ENCODE peak calls at places on chromosomes 7 and 10, in seven cellular contexts. One of them, this sample, is unnamed.

GRCh38 chr7:155992538-155992937 is 180.3 kb upstream of the SHH start:
- DNase-seq in stimulated activated naive B cell treated with anti-CD40 and anti-IgM and Interleukin-4, amounts not matched to agents 10 μg/mL and 1 μg/mL and 100 μg/mL, for 72 hours: no peak
- DNase-seq in GM13977: no peak
- DNase-seq in left cardiac atrium: no peak
- DNase-seq in OCI-M1: no peak
- DNase-seq in HEK293T: no peak
- DNase-seq in stimulated activated naive CD4-positive, alpha-beta T cell: no peak
- DNase-seq in this sample: no peak

GRCh38 chr10:133616371-133617130 is 10.0 kb downstream of the FRG2B start:
- DNase-seq in stimulated activated naive B cell treated with anti-CD40 and anti-IgM and Interleukin-4, amounts not matched to agents 10 μg/mL and 1 μg/mL and 100 μg/mL, for 72 hours: no peak
- DNase-seq in HEK293T: no peak
- DNase-seq in stimulated activated naive CD4-positive, alpha-beta T cell: no peak
- DNase-seq in OCI-M1: no peak
- DNase-seq in GM13977: no peak
- DNase-seq in left cardiac atrium: no peak
- DNase-seq in this sample: no peak

GRCh38 chr7:143884276-143884977 is 17.5 kb downstream of the TCAF1 start:
- DNase-seq in stimulated activated naive B cell treated with anti-CD40 and anti-IgM and Interleukin-4, amounts not matched to agents 10 μg/mL and 1 μg/mL and 100 μg/mL, for 72 hours: no peak
- DNase-seq in HEK293T: no peak
- DNase-seq in OCI-M1: no peak
- DNase-seq in left cardiac atrium: no peak
- DNase-seq in GM13977: no peak
- DNase-seq in stimulated activated naive CD4-positive, alpha-beta T cell: no peak
- DNase-seq in this sample: no peak

GRCh38 chr7:92714280-92714679 is 122.1 kb downstream of the CDK6 start:
- DNase-seq in OCI-M1: no peak
- DNase-seq in left cardiac atrium: no peak
- DNase-seq in HEK293T: no peak
- DNase-seq in stimulated activated naive B cell treated with anti-CD40 and anti-IgM and Interleukin-4, amounts not matched to agents 10 μg/mL and 1 μg/mL and 100 μg/mL, for 72 hours: no peak
- DNase-seq in GM13977: no peak
- DNase-seq in stimulated activated naive CD4-positive, alpha-beta T cell: no peak
- DNase-seq in this sample: no peak

GRCh38 chr10:8498881-8499280 is 444.4 kb downstream of the GATA3 start:
- DNase-seq in OCI-M1: no peak
- DNase-seq in left cardiac atrium: no peak
- DNase-seq in stimulated activated naive CD4-positive, alpha-beta T cell: no peak
- DNase-seq in HEK293T: no peak
- DNase-seq in GM13977: no peak
- DNase-seq in stimulated activated naive B cell treated with anti-CD40 and anti-IgM and Interleukin-4, amounts not matched to agents 10 μg/mL and 1 μg/mL and 100 μg/mL, for 72 hours: no peak
- DNase-seq in this sample: no peak

GRCh38 chr7:112735261-112735660 is 54.9 kb downstream of the TMEM168 start:
- DNase-seq in HEK293T: no peak
- DNase-seq in GM13977: no peak
- DNase-seq in left cardiac atrium: no peak
- DNase-seq in stimulated activated naive CD4-positive, alpha-beta T cell: no peak
- DNase-seq in stimulated activated naive B cell treated with anti-CD40 and anti-IgM and Interleukin-4, amounts not matched to agents 10 μg/mL and 1 μg/mL and 100 μg/mL, for 72 hours: no peak
- DNase-seq in OCI-M1: no peak
- DNase-seq in this sample: no peak

GRCh38 chr7:144830024-144830785 is 5.6 kb downstream of the TPK1 start:
- DNase-seq in left cardiac atrium: no peak
- DNase-seq in GM13977: no peak
- DNase-seq in stimulated activated naive CD4-positive, alpha-beta T cell: no peak
- DNase-seq in HEK293T: no peak
- DNase-seq in stimulated activated naive B cell treated with anti-CD40 and anti-IgM and Interleukin-4, amounts not matched to agents 10 μg/mL and 1 μg/mL and 100 μg/mL, for 72 hours: no peak
- DNase-seq in OCI-M1: peak; percentile 33
- DNase-seq in this sample: no peak

GRCh38 chr10:123967626-123968243 is 76.1 kb upstream of the CPXM2 start:
- DNase-seq in stimulated activated naive CD4-positive, alpha-beta T cell: no peak
- DNase-seq in OCI-M1: peak; percentile 72
- DNase-seq in HEK293T: peak; percentile 88
- DNase-seq in left cardiac atrium: peak; percentile 80
- DNase-seq in GM13977: peak; percentile 90
- DNase-seq in stimulated activated naive B cell treated with anti-CD40 and anti-IgM and Interleukin-4, amounts not matched to agents 10 μg/mL and 1 μg/mL and 100 μg/mL, for 72 hours: peak; percentile 31
- DNase-seq in this sample: peak; percentile 85

GRCh38 chr10:71627230-71627939 is 92.2 kb downstream of the C10orf105 start:
- DNase-seq in stimulated activated naive B cell treated with anti-CD40 and anti-IgM and Interleukin-4, amounts not matched to agents 10 μg/mL and 1 μg/mL and 100 μg/mL, for 72 hours: no peak
- DNase-seq in OCI-M1: no peak
- DNase-seq in GM13977: no peak
- DNase-seq in HEK293T: no peak
- DNase-seq in stimulated activated naive CD4-positive, alpha-beta T cell: no peak
- DNase-seq in left cardiac atrium: no peak
- DNase-seq in this sample: no peak

GRCh38 chr7:101160917-101161316 is 4.5 kb downstream of the VGF start:
- DNase-seq in left cardiac atrium: no peak
- DNase-seq in stimulated activated naive B cell treated with anti-CD40 and anti-IgM and Interleukin-4, amounts not matched to agents 10 μg/mL and 1 μg/mL and 100 μg/mL, for 72 hours: no peak
- DNase-seq in GM13977: no peak
- DNase-seq in stimulated activated naive CD4-positive, alpha-beta T cell: no peak
- DNase-seq in OCI-M1: no peak
- DNase-seq in HEK293T: no peak
- DNase-seq in this sample: no peak

GRCh38 chr7:2086229-2086628 is 146.5 kb downstream of the MAD1L1 start:
- DNase-seq in GM13977: no peak
- DNase-seq in HEK293T: no peak
- DNase-seq in stimulated activated naive B cell treated with anti-CD40 and anti-IgM and Interleukin-4, amounts not matched to agents 10 μg/mL and 1 μg/mL and 100 μg/mL, for 72 hours: no peak
- DNase-seq in left cardiac atrium: no peak
- DNase-seq in OCI-M1: no peak
- DNase-seq in stimulated activated naive CD4-positive, alpha-beta T cell: no peak
- DNase-seq in this sample: no peak

GRCh38 chr10:6759961-6760360 is 179.9 kb upstream of the PRKCQ start:
- DNase-seq in stimulated activated naive B cell treated with anti-CD40 and anti-IgM and Interleukin-4, amounts not matched to agents 10 μg/mL and 1 μg/mL and 100 μg/mL, for 72 hours: no peak
- DNase-seq in HEK293T: no peak
- DNase-seq in stimulated activated naive CD4-positive, alpha-beta T cell: no peak
- DNase-seq in GM13977: no peak
- DNase-seq in OCI-M1: no peak
- DNase-seq in left cardiac atrium: no peak
- DNase-seq in this sample: no peak

GRCh38 chr7:23787272-23787671 is 77.3 kb downstream of the STK31 start:
- DNase-seq in stimulated activated naive B cell treated with anti-CD40 and anti-IgM and Interleukin-4, amounts not matched to agents 10 μg/mL and 1 μg/mL and 100 μg/mL, for 72 hours: no peak
- DNase-seq in OCI-M1: no peak
- DNase-seq in GM13977: no peak
- DNase-seq in HEK293T: no peak
- DNase-seq in stimulated activated naive CD4-positive, alpha-beta T cell: no peak
- DNase-seq in left cardiac atrium: no peak
- DNase-seq in this sample: no peak

GRCh38 chr7:79778786-79779382 is 325.4 kb upstream of the MAGI2 start:
- DNase-seq in stimulated activated naive B cell treated with anti-CD40 and anti-IgM and Interleukin-4, amounts not matched to agents 10 μg/mL and 1 μg/mL and 100 μg/mL, for 72 hours: no peak
- DNase-seq in left cardiac atrium: no peak
- DNase-seq in GM13977: no peak
- DNase-seq in HEK293T: no peak
- DNase-seq in stimulated activated naive CD4-positive, alpha-beta T cell: no peak
- DNase-seq in OCI-M1: peak; percentile 94
- DNase-seq in this sample: no peak

GRCh38 chr7:139825666-139826290 is 3.3 kb upstream of the TBXAS1 start:
- DNase-seq in stimulated activated naive CD4-positive, alpha-beta T cell: no peak
- DNase-seq in OCI-M1: peak; percentile 15
- DNase-seq in HEK293T: no peak
- DNase-seq in stimulated activated naive B cell treated with anti-CD40 and anti-IgM and Interleukin-4, amounts not matched to agents 10 μg/mL and 1 μg/mL and 100 μg/mL, for 72 hours: no peak
- DNase-seq in left cardiac atrium: no peak
- DNase-seq in GM13977: no peak
- DNase-seq in this sample: no peak

GRCh38 chr10:30804478-30805055 is 175.0 kb upstream of the LYZL2 start:
- DNase-seq in left cardiac atrium: peak; percentile 65
- DNase-seq in GM13977: no peak
- DNase-seq in stimulated activated naive B cell treated with anti-CD40 and anti-IgM and Interleukin-4, amounts not matched to agents 10 μg/mL and 1 μg/mL and 100 μg/mL, for 72 hours: no peak
- DNase-seq in stimulated activated naive CD4-positive, alpha-beta T cell: no peak
- DNase-seq in HEK293T: no peak
- DNase-seq in OCI-M1: no peak
- DNase-seq in this sample: peak; percentile 81

GRCh38 chr7:65832281-65832680 is 40.6 kb upstream of the VKORC1L1 start:
- DNase-seq in HEK293T: no peak
- DNase-seq in stimulated activated naive B cell treated with anti-CD40 and anti-IgM and Interleukin-4, amounts not matched to agents 10 μg/mL and 1 μg/mL and 100 μg/mL, for 72 hours: no peak
- DNase-seq in OCI-M1: peak; percentile 47
- DNase-seq in left cardiac atrium: no peak
- DNase-seq in GM13977: no peak
- DNase-seq in stimulated activated naive CD4-positive, alpha-beta T cell: no peak
- DNase-seq in this sample: no peak

GRCh38 chr7:64320547-64321495 is 7.1 kb downstream of the ZNF736 start:
- DNase-seq in stimulated activated naive B cell treated with anti-CD40 and anti-IgM and Interleukin-4, amounts not matched to agents 10 μg/mL and 1 μg/mL and 100 μg/mL, for 72 hours: no peak
- DNase-seq in left cardiac atrium: no peak
- DNase-seq in GM13977: no peak
- DNase-seq in HEK293T: no peak
- DNase-seq in stimulated activated naive CD4-positive, alpha-beta T cell: no peak
- DNase-seq in OCI-M1: peak; percentile 30
- DNase-seq in this sample: no peak

GRCh38 chr7:51255050-51255449 is 61.6 kb downstream of the COBL start:
- DNase-seq in GM13977: no peak
- DNase-seq in HEK293T: no peak
- DNase-seq in left cardiac atrium: no peak
- DNase-seq in stimulated activated naive B cell treated with anti-CD40 and anti-IgM and Interleukin-4, amounts not matched to agents 10 μg/mL and 1 μg/mL and 100 μg/mL, for 72 hours: no peak
- DNase-seq in stimulated activated naive CD4-positive, alpha-beta T cell: no peak
- DNase-seq in OCI-M1: peak; percentile 0
- DNase-seq in this sample: no peak

GRCh38 chr7:155066417-155066950 is 3.6 kb upstream of the HTR5A start:
- DNase-seq in left cardiac atrium: no peak
- DNase-seq in OCI-M1: no peak
- DNase-seq in stimulated activated naive B cell treated with anti-CD40 and anti-IgM and Interleukin-4, amounts not matched to agents 10 μg/mL and 1 μg/mL and 100 μg/mL, for 72 hours: no peak
- DNase-seq in GM13977: no peak
- DNase-seq in stimulated activated naive CD4-positive, alpha-beta T cell: no peak
- DNase-seq in HEK293T: no peak
- DNase-seq in this sample: no peak

GRCh38 chr7:21067216-21067615 is 280.5 kb upstream of the SP8 start:
- DNase-seq in GM13977: no peak
- DNase-seq in OCI-M1: no peak
- DNase-seq in left cardiac atrium: no peak
- DNase-seq in stimulated activated naive B cell treated with anti-CD40 and anti-IgM and Interleukin-4, amounts not matched to agents 10 μg/mL and 1 μg/mL and 100 μg/mL, for 72 hours: no peak
- DNase-seq in stimulated activated naive CD4-positive, alpha-beta T cell: no peak
- DNase-seq in HEK293T: no peak
- DNase-seq in this sample: no peak

GRCh38 chr10:118562877-118563276 is 32.6 kb downstream of the PRLHR start:
- DNase-seq in stimulated activated naive CD4-positive, alpha-beta T cell: no peak
- DNase-seq in GM13977: no peak
- DNase-seq in stimulated activated naive B cell treated with anti-CD40 and anti-IgM and Interleukin-4, amounts not matched to agents 10 μg/mL and 1 μg/mL and 100 μg/mL, for 72 hours: no peak
- DNase-seq in HEK293T: no peak
- DNase-seq in OCI-M1: no peak
- DNase-seq in left cardiac atrium: no peak
- DNase-seq in this sample: no peak

GRCh38 chr7:21767300-21767900 is 178.3 kb downstream of the CDCA7L start:
- DNase-seq in HEK293T: peak; percentile 78
- DNase-seq in stimulated activated naive CD4-positive, alpha-beta T cell: no peak
- DNase-seq in stimulated activated naive B cell treated with anti-CD40 and anti-IgM and Interleukin-4, amounts not matched to agents 10 μg/mL and 1 μg/mL and 100 μg/mL, for 72 hours: peak; percentile 11
- DNase-seq in left cardiac atrium: peak; percentile 28
- DNase-seq in GM13977: peak; percentile 38
- DNase-seq in OCI-M1: peak; percentile 63
- DNase-seq in this sample: no peak

GRCh38 chr10:114392112-114392835 is 12.0 kb downstream of the AFAP1L2 start:
- DNase-seq in left cardiac atrium: no peak
- DNase-seq in HEK293T: no peak
- DNase-seq in stimulated activated naive CD4-positive, alpha-beta T cell: no peak
- DNase-seq in OCI-M1: no peak
- DNase-seq in GM13977: no peak
- DNase-seq in stimulated activated naive B cell treated with anti-CD40 and anti-IgM and Interleukin-4, amounts not matched to agents 10 μg/mL and 1 μg/mL and 100 μg/mL, for 72 hours: no peak
- DNase-seq in this sample: no peak

GRCh38 chr7:832292-832967 is at the start of gene SUN1:
- DNase-seq in stimulated activated naive B cell treated with anti-CD40 and anti-IgM and Interleukin-4, amounts not matched to agents 10 μg/mL and 1 μg/mL and 100 μg/mL, for 72 hours: no peak
- DNase-seq in HEK293T: no peak
- DNase-seq in stimulated activated naive CD4-positive, alpha-beta T cell: peak; percentile 76
- DNase-seq in GM13977: peak; percentile 69
- DNase-seq in OCI-M1: no peak
- DNase-seq in left cardiac atrium: peak; percentile 48
- DNase-seq in this sample: no peak

GRCh38 chr10:58424176-58424575 is 39.0 kb downstream of the TFAM start:
- DNase-seq in OCI-M1: no peak
- DNase-seq in stimulated activated naive CD4-positive, alpha-beta T cell: no peak
- DNase-seq in HEK293T: no peak
- DNase-seq in left cardiac atrium: no peak
- DNase-seq in GM13977: no peak
- DNase-seq in stimulated activated naive B cell treated with anti-CD40 and anti-IgM and Interleukin-4, amounts not matched to agents 10 μg/mL and 1 μg/mL and 100 μg/mL, for 72 hours: no peak
- DNase-seq in this sample: no peak

GRCh38 chr10:86229378-86229777 is 137.2 kb downstream of the GRID1 start:
- DNase-seq in stimulated activated naive B cell treated with anti-CD40 and anti-IgM and Interleukin-4, amounts not matched to agents 10 μg/mL and 1 μg/mL and 100 μg/mL, for 72 hours: no peak
- DNase-seq in OCI-M1: no peak
- DNase-seq in GM13977: no peak
- DNase-seq in left cardiac atrium: no peak
- DNase-seq in stimulated activated naive CD4-positive, alpha-beta T cell: no peak
- DNase-seq in HEK293T: no peak
- DNase-seq in this sample: no peak

GRCh38 chr7:97480700-97481410 is 251.0 kb upstream of the TAC1 start:
- DNase-seq in OCI-M1: no peak
- DNase-seq in stimulated activated naive B cell treated with anti-CD40 and anti-IgM and Interleukin-4, amounts not matched to agents 10 μg/mL and 1 μg/mL and 100 μg/mL, for 72 hours: no peak
- DNase-seq in GM13977: no peak
- DNase-seq in left cardiac atrium: no peak
- DNase-seq in stimulated activated naive CD4-positive, alpha-beta T cell: no peak
- DNase-seq in HEK293T: no peak
- DNase-seq in this sample: no peak

GRCh38 chr10:107687702-107688101 is 523.2 kb upstream of the SORCS1 start:
- DNase-seq in stimulated activated naive B cell treated with anti-CD40 and anti-IgM and Interleukin-4, amounts not matched to agents 10 μg/mL and 1 μg/mL and 100 μg/mL, for 72 hours: no peak
- DNase-seq in OCI-M1: peak; percentile 30
- DNase-seq in left cardiac atrium: no peak
- DNase-seq in GM13977: no peak
- DNase-seq in stimulated activated naive CD4-positive, alpha-beta T cell: no peak
- DNase-seq in HEK293T: no peak
- DNase-seq in this sample: no peak

GRCh38 chr10:22503315-22504090 is 158.2 kb downstream of the SPAG6 start:
- DNase-seq in OCI-M1: no peak
- DNase-seq in GM13977: no peak
- DNase-seq in HEK293T: peak; percentile 74
- DNase-seq in stimulated activated naive CD4-positive, alpha-beta T cell: no peak
- DNase-seq in left cardiac atrium: no peak
- DNase-seq in stimulated activated naive B cell treated with anti-CD40 and anti-IgM and Interleukin-4, amounts not matched to agents 10 μg/mL and 1 μg/mL and 100 μg/mL, for 72 hours: no peak
- DNase-seq in this sample: no peak

GRCh38 chr10:23325132-23325531 is 19.5 kb downstream of the C10orf67 start:
- DNase-seq in stimulated activated naive CD4-positive, alpha-beta T cell: no peak
- DNase-seq in left cardiac atrium: no peak
- DNase-seq in stimulated activated naive B cell treated with anti-CD40 and anti-IgM and Interleukin-4, amounts not matched to agents 10 μg/mL and 1 μg/mL and 100 μg/mL, for 72 hours: no peak
- DNase-seq in HEK293T: no peak
- DNase-seq in OCI-M1: no peak
- DNase-seq in GM13977: no peak
- DNase-seq in this sample: no peak

GRCh38 chr10:17841055-17841454 is 31.9 kb downstream of the MRC1 start:
- DNase-seq in stimulated activated naive CD4-positive, alpha-beta T cell: no peak
- DNase-seq in left cardiac atrium: no peak
- DNase-seq in GM13977: no peak
- DNase-seq in stimulated activated naive B cell treated with anti-CD40 and anti-IgM and Interleukin-4, amounts not matched to agents 10 μg/mL and 1 μg/mL and 100 μg/mL, for 72 hours: no peak
- DNase-seq in OCI-M1: no peak
- DNase-seq in HEK293T: no peak
- DNase-seq in this sample: no peak

GRCh38 chr7:23093546-23093945 is 12.0 kb upstream of the KLHL7 start:
- DNase-seq in HEK293T: no peak
- DNase-seq in OCI-M1: no peak
- DNase-seq in left cardiac atrium: no peak
- DNase-seq in stimulated activated naive CD4-positive, alpha-beta T cell: no peak
- DNase-seq in GM13977: no peak
- DNase-seq in stimulated activated naive B cell treated with anti-CD40 and anti-IgM and Interleukin-4, amounts not matched to agents 10 μg/mL and 1 μg/mL and 100 μg/mL, for 72 hours: no peak
- DNase-seq in this sample: no peak

This sample was measured in suprapubic skin.